ENCODE peak calls at places on chromosomes 12 and 14, in ten cellular contexts. M is stomach, K is GM23338, E is sigmoid colon, Y is transverse colon, X is endothelial cell of umbilical vein, R is breast epithelium, T is prostate gland, L is GM12878, J is upper lobe of left lung. U is an unnamed sample.
A peak's percentile ranks its signal among the peaks of the same experiment; 100 is the strongest.

GRCh38 chr14:23525611-23526010 is 26.0 kb downstream of the ZFHX2 start:
- DNase-seq in R (no peak), T (no peak), J (no peak), X (no peak), M (no peak), Y (no peak), K (no peak), L (no peak), E (no peak), U (no peak)

GRCh38 chr14:85519661-85520305 is 10.2 kb upstream of the FLRT2 start:
- DNase-seq in X (no peak), K (no peak), T (no peak), Y (no peak), M (no peak), E (no peak), J (no peak), R (no peak), L (no peak), U (no peak)

GRCh38 chr12:59928416-59928815 is 332.6 kb downstream of the SLC16A7 start:
- DNase-seq in J (no peak), K (no peak), L (no peak), E (no peak), M (peak; percentile 75), Y (no peak), X (no peak), R (no peak), T (no peak), U (no peak)

GRCh38 chr14:76953196-76953945 is 75.1 kb downstream of the IRF2BPL start:
- DNase-seq in L (no peak), J (peak; percentile 87), T (peak; percentile 81), K (peak; percentile 43), M (peak; percentile 83), R (peak; percentile 79), Y (peak; percentile 71), X (peak; percentile 72), E (peak; percentile 90), U (no peak)

GRCh38 chr12:65944637-65945036 is 120.4 kb downstream of the HMGA2 start:
- DNase-seq in L (no peak), E (no peak), R (no peak), K (no peak), J (no peak), Y (no peak), X (no peak), M (no peak), T (no peak), U (no peak)

GRCh38 chr14:95015046-95015445 is 142.3 kb downstream of the DICER1 start:
- DNase-seq in X (no peak), T (no peak), E (no peak), M (no peak), K (no peak), R (no peak), Y (no peak), J (no peak), L (no peak), U (no peak)

GRCh38 chr12:57215668-57216013 is 953 bp upstream of the NXPH4 start:
- DNase-seq in L (no peak), X (no peak), J (no peak), K (no peak), Y (no peak), T (no peak), E (no peak), R (no peak), M (no peak), U (no peak)

GRCh38 chr12:129115558-129115957 is 262.3 kb downstream of the GLT1D1 start:
- DNase-seq in Y (no peak), L (no peak), X (no peak), R (no peak), J (no peak), M (no peak), E (no peak), K (no peak), T (no peak), U (no peak)

GRCh38 chr14:68792022-68792829 is 641 bp downstream of the ZFP36L1 start:
- DNase-seq in J (peak; percentile 64), L (no peak), E (peak; percentile 78), R (no peak), K (peak; percentile 39), M (peak; percentile 29), T (no peak), Y (no peak), X (peak; percentile 39), U (no peak)

GRCh38 chr12:40149673-40150260 is 43.9 kb upstream of the SLC2A13 start:
- DNase-seq in K (no peak), T (no peak), X (no peak), L (no peak), E (no peak), R (no peak), M (no peak), Y (no peak), J (no peak), U (no peak)

GRCh38 chr12:26833692-26834168 is 736 bp upstream of the ITPR2 start:
- DNase-seq in E (peak; percentile 73), J (peak; percentile 38), R (peak; percentile 56), M (peak; percentile 55), X (peak; percentile 46), L (no peak), T (peak; percentile 28), Y (peak; percentile 62), K (peak; percentile 88), U (no peak)

GRCh38 chr14:34678306-34678705 is 36.1 kb downstream of the CFL2 start:
- DNase-seq in L (no peak), T (no peak), R (no peak), E (no peak), K (no peak), M (no peak), J (no peak), Y (no peak), X (no peak), U (no peak)

GRCh38 chr12:24979286-24979685 is 30.4 kb upstream of the BCAT1 start:
- DNase-seq in Y (no peak), M (no peak), R (no peak), J (no peak), T (no peak), E (no peak), X (no peak), K (no peak), L (no peak), U (no peak)

GRCh38 chr12:86137936-86138335 is 118.3 kb downstream of the MGAT4C start:
- DNase-seq in K (no peak), X (peak; percentile 70), M (no peak), J (no peak), R (no peak), E (no peak), Y (no peak), L (no peak), T (no peak), U (no peak)

GRCh38 chr12:44618960-44619359 is 257.2 kb downstream of the NELL2 start:
- DNase-seq in R (no peak), T (no peak), M (no peak), X (no peak), J (no peak), E (no peak), K (no peak), Y (no peak), L (no peak), U (no peak)

DNA sequence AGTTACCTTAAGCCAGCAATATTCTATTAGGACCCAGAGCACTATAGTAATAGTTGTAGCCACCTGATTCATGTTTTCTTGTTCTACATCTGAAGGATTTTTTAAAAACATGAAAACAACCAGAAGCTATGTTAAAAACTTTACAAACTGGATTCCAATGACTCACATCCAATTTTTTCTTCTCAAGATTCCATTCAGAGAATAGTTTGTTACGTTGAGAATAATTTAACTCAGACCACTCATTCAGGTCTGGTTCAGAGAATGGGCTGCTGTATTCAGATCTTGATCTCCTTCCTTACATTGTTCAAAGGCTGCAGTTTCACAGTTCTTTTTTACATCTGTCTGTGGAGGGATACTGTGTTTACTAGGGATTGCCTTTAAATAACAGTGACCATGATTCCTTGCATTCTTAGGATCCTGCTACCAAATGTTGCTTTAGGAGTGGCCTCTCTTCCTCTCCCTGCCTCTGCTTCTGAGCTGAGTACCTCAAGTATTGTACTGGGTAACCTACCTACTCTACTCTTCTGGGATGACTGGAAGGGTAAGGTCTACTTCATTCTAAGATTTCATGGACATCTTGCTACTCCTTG is 448.0 kb upstream of the FBXO33 start:
- DNase-seq in T (no peak), R (no peak), M (no peak), X (no peak), K (peak; percentile 67), J (no peak), Y (no peak), E (no peak), L (no peak), U (no peak)
- TF ChIP-seq CTCF in T (no peak), R (no peak), M (no peak), X (no peak), K (no peak), J (no peak), Y (no peak), E (no peak), L (no peak), U (no peak)

DNA sequence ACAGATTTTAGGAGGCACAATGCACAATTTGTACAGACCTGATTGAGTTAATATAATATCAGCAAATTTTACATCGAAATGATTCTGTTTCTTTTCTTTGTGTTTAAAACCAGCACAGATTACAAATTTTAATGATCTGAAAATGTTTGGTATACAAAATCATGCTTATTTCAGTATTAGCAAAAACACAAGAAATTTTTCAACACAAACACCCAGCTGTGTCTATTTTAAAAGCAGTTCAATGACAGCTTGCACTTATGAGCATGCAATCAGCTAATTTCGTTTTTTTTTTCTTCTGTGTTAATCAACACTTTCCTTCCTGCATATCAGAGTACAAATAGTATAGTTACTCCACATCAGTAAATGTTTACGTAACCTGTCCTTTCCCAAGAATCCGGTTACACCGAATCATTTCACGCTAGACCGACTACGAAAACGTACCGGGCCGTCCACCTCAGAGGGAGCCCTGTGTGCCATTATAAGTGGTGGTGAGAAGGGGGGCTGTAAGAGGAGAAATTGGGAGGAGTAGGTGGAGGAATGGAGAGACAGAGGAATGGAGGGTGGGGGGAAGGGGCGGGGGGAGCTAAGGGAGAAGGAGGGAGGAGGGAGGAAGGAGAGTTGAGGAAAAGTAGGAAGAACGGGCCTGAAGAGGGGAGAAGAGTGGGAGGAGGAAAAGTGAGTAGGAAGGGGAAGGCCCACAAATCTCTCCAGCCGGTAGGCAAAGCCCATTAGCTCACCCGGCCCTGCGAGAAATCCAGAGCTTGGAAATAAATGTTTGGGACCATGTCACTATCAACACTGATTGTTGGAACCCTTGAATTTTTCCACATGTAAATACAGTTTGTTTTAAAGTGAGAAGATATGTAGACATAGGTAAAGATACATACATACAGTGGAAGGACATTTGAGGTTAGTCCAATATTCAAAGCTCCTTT is 2.4 kb upstream of the FOXG1 start:
- DNase-seq in L (no peak), R (no peak), J (no peak), E (no peak), X (no peak), T (no peak), K (peak; percentile 79), Y (no peak), M (no peak), U (no peak)
- TF ChIP-seq POLR2AphosphoS5 in L (no peak), R (no peak), J (no peak), E (peak; percentile 67), X (no peak), T (no peak), K (no peak), Y (peak; percentile 54), M (no peak), U (no peak)

GRCh38 chr12:50275545-50275944 is 7.8 kb downstream of the LIMA1 start:
- DNase-seq in T (no peak), M (peak; percentile 59), L (no peak), Y (peak; percentile 86), X (peak; percentile 87), K (no peak), E (no peak), J (no peak), R (no peak), U (no peak)
- TF ChIP-seq CTCF in T (no peak), M (no peak), L (no peak), Y (no peak), X (no peak), K (no peak), E (no peak), J (no peak), R (no peak), U (no peak)

GRCh38 chr12:29710104-29710503 is 73.6 kb downstream of the TMTC1 start:
- DNase-seq in Y (no peak), T (no peak), E (peak; percentile 74), X (no peak), J (no peak), R (no peak), L (no peak), K (peak; percentile 70), M (no peak), U (no peak)
- TF ChIP-seq POLR2AphosphoS5 in Y (no peak), T (no peak), E (no peak), X (no peak), J (no peak), R (no peak), L (no peak), K (no peak), M (no peak), U (no peak)